ENCODE peak calls at places on chromosomes 2 and 18, in four cellular contexts. N, R, S and B are unnamed samples.

GRCh38 chr18:3608488-3608887 is 158.5 kb downstream of the TGIF1 start:
- DNase-seq in N (no peak), R (no peak), S (no peak), B (no peak)

GRCh38 chr2:170221317-170222288 is 43.7 kb downstream of the MYO3B start:
- DNase-seq in N (no peak), R (no peak), S (peak; percentile 66), B (no peak)

GRCh38 chr18:6370886-6371635 is 43.6 kb downstream of the L3MBTL4 start:
- DNase-seq in N (no peak), R (no peak), S (no peak), B (no peak)

GRCh38 chr2:64838817-64839216 is 150.4 kb upstream of the SLC1A4 start:
- DNase-seq in N (peak; percentile 98), R (no peak), S (peak; percentile 92), B (no peak)

GRCh38 chr2:230901006-230901405 is 24.0 kb downstream of the GPR55 start:
- DNase-seq in N (no peak), R (peak; percentile 1), S (no peak), B (no peak)

GRCh38 chr2:204691911-204692510 is 146.7 kb downstream of the PARD3B start:
- DNase-seq in N (peak; percentile 91), R (no peak), S (peak; percentile 66), B (no peak)

GRCh38 chr2:124838426-124838825 is 813.3 kb downstream of the CNTNAP5 start:
- DNase-seq in N (no peak), R (no peak), S (no peak), B (no peak)

GRCh38 chr2:218694405-218695145 is 16.1 kb upstream of the TTLL4 start:
- DNase-seq in N (peak; percentile 76), R (no peak), S (no peak), B (no peak)

GRCh38 chr2:18987021-18987420 is 371.4 kb downstream of the OSR1 start:
- DNase-seq in N (peak; percentile 6), R (no peak), S (no peak), B (no peak)

GRCh38 chr18:11078491-11078890 is 70.9 kb downstream of the PIEZO2 start:
- DNase-seq in N (no peak), R (no peak), S (no peak), B (no peak)

GRCh38 chr2:11376071-11376470 is 31.6 kb upstream of the ROCK2 start:
- DNase-seq in N (no peak), R (no peak), S (no peak), B (no peak)

GRCh38 chr2:65064728-65065552 is 8.7 kb downstream of the CEP68 start:
- DNase-seq in N (peak; percentile 96), R (peak; percentile 59), S (peak; percentile 95), B (peak; percentile 63)

GRCh38 chr2:96535331-96535730 is 1.2 kb upstream of the ARID5A start:
- DNase-seq in N (no peak), R (no peak), S (no peak), B (no peak)

GRCh38 chr2:219731173-219731572 is 103.7 kb downstream of the SLC4A3 start:
- DNase-seq in N (no peak), R (no peak), S (no peak), B (no peak)

GRCh38 chr2:170554278-170554955 is 160.7 kb upstream of the SP5 start:
- DNase-seq in N (peak; percentile 75), R (no peak), S (peak; percentile 85), B (no peak)

GRCh38 chr2:33216508-33217182 is 259.8 kb upstream of the RASGRP3 start:
- DNase-seq in N (peak; percentile 66), R (no peak), S (peak; percentile 65), B (no peak)

GRCh38 chr2:165563468-165564225 is 94.1 kb downstream of the CSRNP3 start:
- DNase-seq in N (no peak), R (no peak), S (no peak), B (no peak)

GRCh38 chr2:159600752-159601151 is 15.6 kb downstream of the BAZ2B start:
- DNase-seq in N (peak; percentile 85), R (no peak), S (no peak), B (no peak)

GRCh38 chr2:143607446-143608110 is 478.4 kb downstream of the ARHGAP15 start:
- DNase-seq in N (peak; percentile 6), R (no peak), S (peak; percentile 60), B (no peak)

GRCh38 chr18:48933578-48934399 is 17.0 kb downstream of the SMAD7 start:
- DNase-seq in N (peak; percentile 41), R (no peak), S (peak; percentile 50), B (no peak)

DNA sequence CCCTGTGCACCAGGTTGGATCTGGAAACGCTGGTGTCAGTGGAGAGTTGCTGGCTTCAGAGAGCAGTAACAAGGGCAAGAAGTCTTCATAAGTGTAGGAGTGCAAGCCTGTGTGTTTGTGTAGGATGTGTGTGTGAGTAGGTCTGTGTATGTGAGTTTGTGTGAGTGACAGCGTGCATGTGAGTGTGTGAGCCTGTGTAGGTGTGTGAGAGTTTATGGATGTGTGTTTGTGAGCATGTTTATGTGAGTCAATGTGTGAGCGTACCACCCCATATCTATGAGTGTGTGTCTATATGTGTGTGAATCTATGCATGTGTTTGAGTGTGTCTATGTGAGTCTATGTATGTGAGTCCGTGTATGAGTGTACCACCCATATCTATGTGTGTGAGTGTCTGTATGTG is 86.5 kb upstream of the ATG16L1 start:
- DNase-seq in N (no peak), R (no peak), S (no peak), B (no peak)
- H3K27ac ChIP-seq in N (no peak overlapping the region), R (peak overlapping the region; percentile 14), S (no peak overlapping the region), B (no peak overlapping the region)

GRCh38 chr18:79935098-79935480 is 16.4 kb downstream of the SLC66A2 start:
- DNase-seq in N (no peak), R (no peak), S (peak; percentile 26), B (no peak)

GRCh38 chr18:79935499-79935898 is 16.0 kb downstream of the SLC66A2 start:
- DNase-seq in N (no peak), R (no peak), S (no peak), B (no peak)

GRCh38 chr18:79933765-79934164 is 17.7 kb downstream of the SLC66A2 start:
- DNase-seq in N (no peak), R (no peak), S (no peak), B (no peak)

GRCh38 chr18:79934311-79935097 is 16.9 kb downstream of the SLC66A2 start:
- DNase-seq in N (no peak), R (no peak), S (no peak), B (no peak)

DNA sequence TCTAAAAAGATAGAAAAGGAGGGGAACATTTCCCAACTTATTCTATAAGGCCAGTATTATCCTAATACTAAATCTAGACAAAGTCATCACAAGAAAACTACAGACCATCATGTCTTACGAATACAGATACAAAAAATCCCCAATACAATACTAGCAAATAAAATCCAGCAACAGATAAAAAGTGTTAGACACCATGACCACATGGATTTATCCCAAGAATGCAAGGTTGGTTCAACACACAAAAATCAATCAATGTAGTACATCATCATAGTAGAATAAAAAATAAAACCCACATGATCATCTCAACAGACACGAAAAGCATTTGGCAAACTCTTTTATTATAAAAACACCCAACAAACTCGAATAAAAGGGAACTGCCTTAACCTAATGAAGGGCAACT is 18.5 kb downstream of the SLC66A2 start:
- DNase-seq in N (no peak), R (no peak), S (no peak), B (no peak)
- H3K9me3 ChIP-seq in N (peaks cover 10% of the 10 kb centered on the region), R (peaks cover 13% of the 10 kb centered on the region), S (peaks cover 5% of the 10 kb centered on the region), B (peaks cover 13% of the 10 kb centered on the region)

GRCh38 chr2:234158812-234159211 is 108.3 kb downstream of the SPP2 start:
- DNase-seq in N (peak; percentile 10), R (no peak), S (no peak), B (no peak)

GRCh38 chr2:234164499-234165409 is 114.3 kb downstream of the SPP2 start:
- DNase-seq in N (no peak), R (peak; percentile 84), S (no peak), B (peak; percentile 24)

GRCh38 chr2:234163510-234163909 is 113.0 kb downstream of the SPP2 start:
- DNase-seq in N (no peak), R (no peak), S (no peak), B (no peak)

GRCh38 chr2:234162876-234163275 is 112.4 kb downstream of the SPP2 start:
- DNase-seq in N (no peak), R (no peak), S (no peak), B (no peak)

GRCh38 chr2:234161932-234162331 is 111.4 kb downstream of the SPP2 start:
- DNase-seq in N (no peak), R (no peak), S (no peak), B (no peak)
- H3K4me1 ChIP-seq in N (no peaks in the 10 kb centered on the region), R (no peaks in the 10 kb centered on the region), S (peaks cover 10% of the 10 kb centered on the region), B (peaks cover 14% of the 10 kb centered on the region)

DNA sequence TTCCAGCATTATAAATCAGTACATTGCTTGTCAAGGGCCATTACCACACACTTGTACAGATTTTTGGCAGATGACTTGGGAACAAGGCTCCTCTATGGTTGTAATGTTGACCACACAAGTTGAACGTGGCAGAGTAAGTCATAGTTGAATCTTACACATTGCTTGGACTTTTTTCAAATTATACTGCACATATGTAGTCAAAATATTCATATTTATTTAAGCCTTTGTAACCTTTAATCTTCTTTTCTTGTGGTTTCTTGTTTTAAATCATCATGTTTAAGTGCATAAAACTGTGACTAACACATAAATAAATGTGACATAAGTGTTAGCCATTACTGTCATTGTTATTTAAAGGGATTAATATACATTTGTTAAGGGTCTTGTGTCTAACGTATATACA is 52.1 kb upstream of the EPB41L5 start:
- DNase-seq in N (peak; percentile 27), R (no peak), S (no peak), B (no peak)
- H3K27ac ChIP-seq in N (no peak overlapping the region), R (no peak overlapping the region), S (no peak overlapping the region), B (no peak overlapping the region)